ENCODE peak calls at places on chromosomes 5 and 9, in five cellular contexts. D is heart right ventricle, X is tibial nerve, K is brain microvascular endothelial cell, B is mammary epithelial cell. Q is an unnamed sample.

GRCh38 chr9:131179561-131180219 is 54.3 kb downstream of the NUP214 start:
- DNase-seq in D (no peak), X (no peak), K (peak; percentile 61), B (no peak), Q (no peak)

GRCh38 chr5:127299678-127300077 is 9.1 kb downstream of the MEGF10 start:
- DNase-seq in D (no peak), X (no peak), K (no peak), B (no peak), Q (no peak)

GRCh38 chr9:78821126-78821822 is 524.3 kb downstream of the PSAT1 start:
- DNase-seq in D (no peak), X (no peak), K (peak; percentile 12), B (peak; percentile 29), Q (no peak)

GRCh38 chr9:134435527-134436355 is 109.5 kb downstream of the RXRA start:
- DNase-seq in D (no peak), X (no peak), K (no peak), B (no peak), Q (no peak)

GRCh38 chr5:37816883-37817282 is 23.0 kb downstream of the GDNF start:
- DNase-seq in D (no peak), X (no peak), K (no peak), B (no peak), Q (no peak)

GRCh38 chr5:141493500-141494422 is 4.9 kb downstream of the PCDHGC5 start:
- DNase-seq in D (no peak), X (no peak), K (peak; percentile 53), B (peak; percentile 54), Q (no peak)

GRCh38 chr5:87069974-87070608 is 197.6 kb upstream of the RASA1 start:
- DNase-seq in D (peak; percentile 16), X (no peak), K (peak; percentile 64), B (peak; percentile 80), Q (no peak)

GRCh38 chr9:3768286-3768685 is 242.5 kb upstream of the RFX3 start:
- DNase-seq in D (no peak), X (no peak), K (no peak), B (no peak), Q (no peak)

GRCh38 chr9:93824386-93825294 is 130.5 kb downstream of the BARX1 start:
- DNase-seq in D (no peak), X (no peak), K (no peak), B (no peak), Q (no peak)

GRCh38 chr9:133427658-133428348 is 5.6 kb downstream of the ADAMTS13 start:
- DNase-seq in D (no peak), X (no peak), K (no peak), B (no peak), Q (no peak)

GRCh38 chr9:134442087-134442470 is 115.8 kb downstream of the RXRA start:
- DNase-seq in D (no peak), X (no peak), K (no peak), B (no peak), Q (no peak)

GRCh38 chr5:108541816-108542215 is 159.9 kb upstream of the FBXL17 start:
- DNase-seq in D (no peak), X (no peak), K (no peak), B (no peak), Q (no peak)

GRCh38 chr5:65779643-65780042 is 57.6 kb downstream of the NLN start:
- DNase-seq in D (no peak), X (no peak), K (no peak), B (no peak), Q (no peak)

GRCh38 chr5:8333977-8334376 is 465.0 kb downstream of the MTRR start:
- DNase-seq in D (no peak), X (no peak), K (no peak), B (no peak), Q (no peak)

GRCh38 chr5:1005904-1006655 is 2.5 kb upstream of the NKD2 start:
- DNase-seq in D (peak; percentile 3), X (no peak), K (no peak), B (no peak), Q (no peak)

DNA sequence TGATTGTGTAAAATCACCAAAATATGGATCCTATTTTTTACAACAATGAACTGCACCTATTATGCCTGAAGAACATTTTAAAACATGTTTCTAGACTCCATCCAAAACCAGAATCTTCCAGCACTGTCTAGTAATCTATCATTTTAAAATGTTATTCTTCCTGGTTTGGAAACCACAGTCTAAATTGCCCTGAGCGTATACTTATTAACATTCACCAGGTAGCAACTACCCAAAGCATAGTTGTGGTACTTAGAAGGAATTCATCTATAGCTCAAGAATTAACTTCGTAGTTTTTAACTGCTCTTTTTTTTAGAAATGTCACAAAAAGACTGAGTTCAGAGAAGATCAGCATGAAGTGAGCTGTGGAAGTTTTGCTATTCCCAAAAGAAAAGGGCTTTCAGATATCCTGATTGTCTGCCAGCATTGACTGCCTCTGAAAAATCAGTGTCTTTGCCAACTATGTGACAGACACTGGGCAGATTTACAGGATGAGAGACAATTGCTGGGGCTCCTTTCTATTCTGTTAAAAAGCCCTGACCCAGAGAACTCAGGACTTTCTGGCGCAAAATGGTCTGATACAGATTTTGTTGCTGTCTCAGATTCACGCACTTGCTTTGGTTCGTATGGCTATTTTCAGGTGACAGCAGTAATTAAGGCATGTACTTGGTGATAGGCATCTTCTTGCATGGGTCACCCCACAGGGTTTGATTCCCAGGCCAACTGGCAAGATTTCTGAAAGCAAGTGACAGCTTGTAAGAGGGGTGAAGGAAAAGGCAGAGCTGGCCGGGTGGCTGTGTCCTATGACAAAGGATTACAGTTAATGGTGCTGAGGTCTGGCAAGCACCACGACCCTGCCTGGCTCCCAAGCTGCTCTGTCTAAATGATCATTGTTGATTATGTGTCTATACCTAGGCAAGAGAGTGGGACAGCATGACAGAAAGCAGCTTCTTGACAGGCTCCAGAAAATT is 152.5 kb upstream of the RAI14 start:
- DNase-seq in D (no peak), X (no peak), K (no peak), B (no peak), Q (no peak)
- H3K27ac ChIP-seq in D (peak overlapping the region; percentile 49), X (peak overlapping the region; percentile 74), K (no peak overlapping the region), B (no peak overlapping the region), Q (peak overlapping the region; percentile 5)

GRCh38 chr5:167626341-167627118 is 664.9 kb upstream of the WWC1 start:
- DNase-seq in D (no peak), X (no peak), K (no peak), B (no peak), Q (no peak)
- H3K27ac ChIP-seq in D (no peak overlapping the region), X (no peak overlapping the region), K (no peak overlapping the region), B (no peak overlapping the region), Q (no peak overlapping the region)

GRCh38 chr9:129250786-129251185 is 72.7 kb upstream of the IER5L start:
- DNase-seq in D (no peak), X (no peak), K (peak; percentile 24), B (peak; percentile 56), Q (no peak)

GRCh38 chr9:129254566-129255287 is 76.7 kb upstream of the IER5L start:
- DNase-seq in D (no peak), X (no peak), K (no peak), B (no peak), Q (no peak)

GRCh38 chr9:129256959-129257713 is 79.1 kb upstream of the IER5L start:
- DNase-seq in D (no peak), X (no peak), K (no peak), B (no peak), Q (no peak)

GRCh38 chr9:129252937-129253819 is 75.1 kb upstream of the IER5L start:
- DNase-seq in D (peak; percentile 40), X (peak; percentile 25), K (no peak), B (no peak), Q (no peak)

GRCh38 chr9:129253820-129254381 is 75.8 kb upstream of the IER5L start:
- DNase-seq in D (peak; percentile 82), X (peak; percentile 30), K (peak; percentile 52), B (no peak), Q (no peak)
- H3K27ac ChIP-seq in D (peak overlapping the region; percentile 95), X (peak overlapping the region; percentile 86), K (no peak overlapping the region), B (no peak overlapping the region), Q (no peak overlapping the region)

DNA sequence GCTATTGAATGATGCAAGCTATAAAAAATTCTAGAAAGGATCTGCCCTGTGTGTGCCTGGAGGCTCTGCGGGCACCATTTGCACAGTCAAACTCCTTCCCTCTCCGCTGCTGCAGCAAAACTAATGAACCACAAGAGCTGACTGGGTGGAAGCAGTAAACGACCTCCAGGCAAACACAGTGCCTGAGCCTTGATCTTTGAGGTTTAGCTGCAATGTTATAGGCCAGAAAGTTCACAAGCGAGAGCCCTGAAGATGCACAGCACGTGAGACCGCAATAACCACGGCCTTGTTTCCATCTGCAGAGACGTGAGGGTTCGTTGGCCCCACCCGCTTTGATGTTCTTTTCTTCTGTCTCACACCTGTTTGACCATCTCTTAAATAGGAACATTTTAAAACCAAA is 69.2 kb upstream of the S1PR3 start:
- DNase-seq in D (no peak), X (no peak), K (no peak), B (no peak), Q (no peak)
- H3K27ac ChIP-seq in D (no peak overlapping the region), X (no peak overlapping the region), K (no peak overlapping the region), B (no peak overlapping the region), Q (no peak overlapping the region)

DNA sequence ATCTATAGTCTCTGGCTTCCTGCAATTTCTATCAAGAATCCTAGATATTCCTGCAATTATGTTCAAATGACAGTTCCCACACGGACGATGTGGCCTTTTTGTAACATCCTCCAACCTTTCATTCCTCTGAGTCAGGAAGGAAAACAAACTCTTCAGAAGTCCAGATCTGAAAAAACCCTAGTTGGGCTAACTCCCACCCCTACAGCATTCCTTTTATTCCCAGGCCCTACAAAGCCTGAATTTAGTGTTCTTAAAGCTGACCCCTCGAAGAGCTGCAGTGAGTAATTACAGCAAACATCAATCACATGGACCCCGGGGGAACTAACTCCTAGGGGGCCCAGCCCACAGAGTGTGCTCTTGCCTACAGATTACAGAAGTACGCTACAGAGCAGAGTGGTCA is 99.7 kb downstream of the SERINC5 start:
- DNase-seq in D (no peak), X (no peak), K (peak; percentile 30), B (no peak), Q (no peak)
- H3K27ac ChIP-seq in D (no peak overlapping the region), X (peak overlapping the region; percentile 51), K (no peak overlapping the region), B (no peak overlapping the region), Q (no peak overlapping the region)

GRCh38 chr9:14351206-14351605 is 37.3 kb upstream of the NFIB start:
- DNase-seq in D (peak; percentile 30), X (no peak), K (no peak), B (peak; percentile 28), Q (no peak)
- H3K27ac ChIP-seq in D (peak overlapping the region; percentile 87), X (peak overlapping the region; percentile 83), K (no peak overlapping the region), B (peak overlapping the region; percentile 22), Q (peak overlapping the region; percentile 51)

Q was measured in epithelial cell of prostate.